ENCODE peak calls at places on chromosome 13, in nine cellular contexts. Q is neural crest cell, I is NCI-H2081, S is M059J, V is GM04503, K is AG04450, M is RPMI8226, N is A549, C is NCI-H1436. Z is an unnamed sample.

GRCh38 chr13:23731709-23732108 is 157.5 kb downstream of the MIPEP start:
- DNase-seq in Q (no peak), M (no peak), K (no peak), S (no peak), I (no peak), C (no peak), V (no peak), N (no peak), Z (no peak)

GRCh38 chr13:98447881-98448641 is 128.8 kb downstream of the STK24 start:
- DNase-seq in S (no peak), I (no peak), C (no peak), V (no peak), N (peak), K (no peak), M (no peak), Q (peak), Z (no peak)

GRCh38 chr13:99308481-99309087 is 1.4 kb upstream of the GPR183 start:
- DNase-seq in V (peak), I (no peak), N (no peak), Q (no peak), K (no peak), M (no peak), C (no peak), S (peak), Z (no peak)

GRCh38 chr13:100674363-100674847 is at the start of gene TMTC4:
- DNase-seq in I (no peak), V (no peak), Q (no peak), C (no peak), S (no peak), N (peak), M (no peak), K (no peak), Z (peak)

GRCh38 chr13:39451301-39451700 is 151.7 kb downstream of the LHFPL6 start:
- DNase-seq in M (no peak), S (peak), K (no peak), N (no peak), I (peak), V (no peak), C (peak), Q (no peak), Z (no peak)

GRCh38 chr13:100423375-100423774 is 165.2 kb downstream of the GGACT start:
- DNase-seq in S (peak), M (no peak), C (no peak), Q (no peak), I (no peak), V (no peak), N (no peak), K (no peak), Z (no peak)

GRCh38 chr13:50437252-50437651 is 406.2 kb downstream of the DLEU7 start:
- DNase-seq in S (peak), Q (no peak), M (no peak), N (no peak), K (peak), V (peak), I (no peak), C (no peak), Z (no peak)

GRCh38 chr13:70203661-70204229 is 95.5 kb upstream of the KLHL1 start:
- DNase-seq in C (peak), V (no peak), M (peak), K (no peak), N (peak), S (peak), Q (no peak), I (peak), Z (no peak)

GRCh38 chr13:36382030-36382429 is 35.8 kb upstream of the SPART start:
- DNase-seq in K (no peak), V (no peak), N (no peak), M (no peak), Q (no peak), S (peak), C (no peak), I (no peak), Z (no peak)

GRCh38 chr13:105599477-105600037 is 935.9 kb downstream of the EFNB2 start:
- DNase-seq in I (no peak), M (no peak), C (no peak), N (no peak), S (peak), K (no peak), Q (no peak), V (no peak), Z (no peak)

GRCh38 chr13:41411536-41411935 is 45.8 kb upstream of the RGCC start:
- DNase-seq in M (no peak), I (no peak), K (peak), N (peak), Q (no peak), C (no peak), V (peak), S (peak), Z (peak)

GRCh38 chr13:42969558-42970172 is 22.4 kb downstream of the EPSTI1 start:
- DNase-seq in N (peak), M (peak), V (no peak), K (no peak), Q (peak), I (peak), C (no peak), S (peak), Z (peak)

Z was measured in Calu3.